ENCODE peak calls at places on chromosomes 2 and 18, in nine cellular contexts. W is OCI-LY7; X is left ventricle myocardium inferior; Q is iris pigment epithelial cell; S is neural crest cell; N is stimulated activated CD8-positive, alpha-beta memory T cell treated with anti-CD3 and anti-CD28 coated beads, Interleukin-12 subunit alpha, Interleukin-12 subunit beta, amount 100 ng/mL, for 4 hours; R is activated CD8-positive, alpha-beta memory T cell treated with anti-CD3 and anti-CD28 coated beads for 48 hours; B is activated CD4-positive, alpha-beta T cell treated with anti-CD3 and anti-CD28 coated beads, Interleukin-2, amount 50 U/mL, for 48 hours; E is activated T-helper 9 cell treated with anti-CD3 and anti-CD28 coated beads, Interleukin-2, amount 50 U/mL, for 16 hours. J is an unnamed sample.

GRCh38 chr2:28397043-28397381 is 4.4 kb downstream of the FOSL2 start:
- DNase-seq in W (no peak), X (no peak), Q (no peak), S (no peak), N (no peak), R (no peak), B (no peak), E (no peak), J (no peak)

GRCh38 chr2:29260151-29260772 is 145.0 kb downstream of the CLIP4 start:
- DNase-seq in W (no peak), X (no peak), Q (peak; percentile 77), S (no peak), N (no peak), R (no peak), B (no peak), E (no peak), J (no peak)

GRCh38 chr2:104406273-104406726 is 447.6 kb upstream of the POU3F3 start:
- DNase-seq in W (no peak), X (no peak), Q (no peak), S (no peak), N (no peak), R (no peak), B (no peak), E (no peak), J (no peak)

GRCh38 chr2:55051026-55051866 is 995 bp upstream of the RTN4 start:
- DNase-seq in W (peak; percentile 37), X (peak; percentile 24), Q (peak; percentile 99), S (peak; percentile 16), N (no peak), R (no peak), B (peak; percentile 47), E (no peak), J (peak; percentile 55)

GRCh38 chr2:11855120-11855760 is 108.8 kb downstream of the LPIN1 start:
- DNase-seq in W (peak; percentile 27), X (no peak), Q (no peak), S (no peak), N (no peak), R (no peak), B (no peak), E (no peak), J (no peak)

GRCh38 chr2:188798159-188798558 is 176.0 kb upstream of the COL3A1 start:
- DNase-seq in W (no peak), X (no peak), Q (no peak), S (no peak), N (no peak), R (no peak), B (no peak), E (no peak), J (no peak)

GRCh38 chr2:124120246-124120645 is 95.2 kb downstream of the CNTNAP5 start:
- DNase-seq in W (no peak), X (no peak), Q (no peak), S (no peak), N (no peak), R (no peak), B (no peak), E (no peak), J (no peak)

GRCh38 chr2:217993817-217994459 is 8.9 kb downstream of the TNS1 start:
- DNase-seq in W (peak; percentile 46), X (peak; percentile 70), Q (peak; percentile 54), S (peak; percentile 73), N (no peak), R (peak; percentile 47), B (peak; percentile 67), E (peak; percentile 9), J (peak; percentile 66)

GRCh38 chr2:3483227-3483985 is 35.9 kb downstream of the ADI1 start:
- DNase-seq in W (no peak), X (peak; percentile 83), Q (peak; percentile 57), S (no peak), N (no peak), R (no peak), B (no peak), E (no peak), J (peak; percentile 55)

GRCh38 chr18:49935215-49935614 is 121.9 kb upstream of the ACAA2 start:
- DNase-seq in W (no peak), X (no peak), Q (no peak), S (no peak), N (no peak), R (no peak), B (no peak), E (no peak), J (no peak)

GRCh38 chr2:129623783-129624182 is 355.7 kb upstream of the RAB6C start:
- DNase-seq in W (no peak), X (no peak), Q (no peak), S (no peak), N (no peak), R (no peak), B (no peak), E (no peak), J (no peak)

GRCh38 chr2:239047420-239047819 is 199.5 kb downstream of the TWIST2 start:
- DNase-seq in W (no peak), X (no peak), Q (no peak), S (no peak), N (no peak), R (no peak), B (no peak), E (no peak), J (no peak)

GRCh38 chr2:29949042-29949441 is 27.7 kb upstream of the ALK start:
- DNase-seq in W (no peak), X (no peak), Q (no peak), S (no peak), N (no peak), R (no peak), B (no peak), E (no peak), J (no peak)

GRCh38 chr2:109326306-109326705 is 197.3 kb downstream of the SH3RF3 start:
- DNase-seq in W (no peak), X (no peak), Q (no peak), S (no peak), N (no peak), R (no peak), B (no peak), E (no peak), J (no peak)

GRCh38 chr2:78351208-78351607 is 674.3 kb upstream of the REG3G start:
- DNase-seq in W (peak; percentile 35), X (no peak), Q (peak; percentile 1), S (no peak), N (no peak), R (no peak), B (no peak), E (no peak), J (no peak)

GRCh38 chr2:18551169-18551568 is 9.3 kb downstream of the RDH14 start:
- DNase-seq in W (no peak), X (no peak), Q (no peak), S (no peak), N (no peak), R (no peak), B (no peak), E (no peak), J (no peak)

GRCh38 chr2:148524519-148524919 is 120.0 kb upstream of the EPC2 start:
- DNase-seq in W (no peak), X (no peak), Q (no peak), S (no peak), N (no peak), R (no peak), B (peak; percentile 49), E (peak; percentile 27), J (no peak)

GRCh38 chr2:142472382-142472781 is 341.6 kb upstream of the LRP1B start:
- DNase-seq in W (no peak), X (no peak), Q (no peak), S (no peak), N (no peak), R (no peak), B (no peak), E (no peak), J (no peak)

GRCh38 chr2:235131334-235132305 is 179.8 kb downstream of the SH3BP4 start:
- DNase-seq in W (no peak), X (no peak), Q (no peak), S (no peak), N (no peak), R (no peak), B (no peak), E (no peak), J (no peak)

GRCh38 chr2:221335106-221335505 is 237.0 kb downstream of the EPHA4 start:
- DNase-seq in W (no peak), X (no peak), Q (no peak), S (no peak), N (no peak), R (no peak), B (no peak), E (no peak), J (no peak)

GRCh38 chr18:42559292-42559691 is 556.2 kb downstream of the RIT2 start:
- DNase-seq in W (no peak), X (no peak), Q (no peak), S (no peak), N (no peak), R (no peak), B (no peak), E (no peak), J (no peak)

GRCh38 chr2:232340171-232340935 is 38.2 kb upstream of the ALPP start:
- DNase-seq in W (no peak), X (peak; percentile 9), Q (no peak), S (no peak), N (no peak), R (no peak), B (no peak), E (no peak), J (no peak)

GRCh38 chr2:207459990-207460757 is 69.6 kb upstream of the CREB1 start:
- DNase-seq in W (no peak), X (no peak), Q (no peak), S (no peak), N (no peak), R (no peak), B (no peak), E (no peak), J (no peak)

GRCh38 chr2:191245869-191246531 is 796 bp downstream of the MYO1B start:
- DNase-seq in W (no peak), X (peak; percentile 77), Q (peak; percentile 59), S (peak; percentile 80), N (peak; percentile 3), R (peak; percentile 23), B (peak; percentile 58), E (peak; percentile 9), J (peak; percentile 69)

GRCh38 chr2:166632616-166633015 is 138.6 kb upstream of the SCN7A start:
- DNase-seq in W (no peak), X (no peak), Q (peak; percentile 98), S (no peak), N (no peak), R (no peak), B (no peak), E (no peak), J (no peak)

GRCh38 chr2:217513256-217513655 is 489.5 kb downstream of the TNS1 start:
- DNase-seq in W (no peak), X (no peak), Q (no peak), S (no peak), N (no peak), R (no peak), B (no peak), E (no peak), J (no peak)

GRCh38 chr18:39487932-39488331 is 1922.3 kb upstream of the CELF4 start:
- DNase-seq in W (no peak), X (no peak), Q (no peak), S (no peak), N (no peak), R (no peak), B (no peak), E (no peak), J (no peak)

GRCh38 chr2:165617720-165618119 is 148.2 kb downstream of the CSRNP3 start:
- DNase-seq in W (no peak), X (no peak), Q (no peak), S (no peak), N (no peak), R (no peak), B (no peak), E (no peak), J (no peak)

GRCh38 chr2:221203846-221204245 is 368.3 kb downstream of the EPHA4 start:
- DNase-seq in W (peak; percentile 19), X (no peak), Q (no peak), S (no peak), N (no peak), R (no peak), B (no peak), E (no peak), J (peak; percentile 20)

GRCh38 chr2:77566582-77566981 is 44.4 kb upstream of the LRRTM4 start:
- DNase-seq in W (no peak), X (no peak), Q (no peak), S (no peak), N (no peak), R (no peak), B (no peak), E (no peak), J (no peak)

GRCh38 chr2:126912201-126912600 is 13.5 kb downstream of the TEX51 start:
- DNase-seq in W (no peak), X (no peak), Q (no peak), S (no peak), N (no peak), R (no peak), B (no peak), E (no peak), J (no peak)

J was measured in transverse colon.